ENCODE peak calls at places on chromosomes 5 and 9, in nine cellular contexts. V is A172; S is fibroblast of the aortic adventitia; P is stimulated activated CD4-positive, alpha-beta T cell treated with anti-CD3 and anti-CD28 coated beads, TNF-alpha, amount 100 ng/mL, for 1 hour; M is SK-MEL-5; A is NCI-H446; D is mesendoderm; R is Right ventricle myocardium superior; I is spleen. B is an unnamed sample.

GRCh38 chr5:127112347-127112864 is 39.1 kb upstream of the C5orf63 start:
- DNase-seq in A (no peak), S (peak), M (no peak), P (no peak), R (no peak), D (no peak), V (no peak), I (no peak), B (no peak)

GRCh38 chr9:22446589-22446949 is at the start of gene DMRTA1:
- DNase-seq in R (peak), A (peak), P (no peak), I (peak), M (no peak), S (peak), D (peak), V (peak), B (peak)

GRCh38 chr9:2158111-2158610 is 143.0 kb downstream of the SMARCA2 start:
- DNase-seq in R (peak), S (peak), A (no peak), I (peak), M (peak), D (peak), P (no peak), V (peak), B (no peak)

GRCh38 chr9:17519761-17520160 is 59.1 kb upstream of the SH3GL2 start:
- DNase-seq in R (no peak), P (no peak), D (no peak), V (peak), I (no peak), S (peak), M (no peak), A (no peak), B (no peak)

GRCh38 chr5:149517461-149518122 is 33.6 kb downstream of the CSNK1A1 start:
- DNase-seq in S (peak), R (no peak), A (no peak), P (no peak), D (no peak), V (no peak), I (no peak), M (peak), B (no peak)

GRCh38 chr5:149175346-149176113 is 34.2 kb downstream of the ABLIM3 start:
- DNase-seq in S (no peak), R (peak), D (no peak), A (peak), P (no peak), V (no peak), M (no peak), I (no peak), B (peak)

GRCh38 chr5:72383280-72384205 is 63.4 kb downstream of the PTCD2 start:
- DNase-seq in A (no peak), I (no peak), S (peak), V (peak), M (no peak), D (peak), P (no peak), R (no peak), B (no peak)

GRCh38 chr9:6098431-6098830 is 83.0 kb upstream of the RANBP6 start:
- DNase-seq in P (no peak), V (no peak), R (no peak), M (no peak), D (no peak), A (no peak), S (peak), I (no peak), B (no peak)

GRCh38 chr5:78509884-78510769 is 138.4 kb downstream of the LHFPL2 start:
- DNase-seq in P (no peak), D (peak), M (no peak), A (no peak), S (peak), I (peak), V (no peak), R (peak), B (peak)

GRCh38 chr5:93578813-93579560 is 2.0 kb downstream of the NR2F1-AS1 start:
- DNase-seq in P (no peak), V (no peak), M (no peak), S (no peak), A (no peak), D (no peak), R (no peak), I (no peak), B (peak)

GRCh38 chr9:127575875-127576778 is 36.0 kb upstream of the STXBP1 start:
- DNase-seq in M (no peak), V (no peak), I (no peak), P (no peak), A (no peak), S (no peak), R (no peak), D (peak), B (no peak)

GRCh38 chr5:119367502-119368237 is 11.9 kb downstream of the TNFAIP8 start:
- DNase-seq in R (no peak), D (no peak), S (peak), I (no peak), V (peak), P (no peak), M (peak), A (no peak), B (no peak)